ENCODE peak calls at places on chromosome 22, in four cellular contexts. V, Z, R and K are unnamed samples.

GRCh38 chr22:38935023-38935422 is 22.4 kb upstream of the APOBEC3A start:
- DNase-seq in V (no peak), Z (no peak), R (peak), K (peak)

GRCh38 chr22:43448048-43448447 is 36.2 kb downstream of the MPPED1 start:
- DNase-seq in V (no peak), Z (no peak), R (no peak), K (no peak)

GRCh38 chr22:27820896-27821866 is 19.6 kb upstream of the MN1 start:
- DNase-seq in V (peak), Z (peak), R (no peak), K (no peak)

GRCh38 chr22:29152045-29152380 is 53.7 kb upstream of the EMID1 start:
- DNase-seq in V (peak), Z (no peak), R (no peak), K (no peak)

GRCh38 chr22:17581056-17581455 is 17.8 kb downstream of the SLC25A18 start:
- DNase-seq in V (no peak), Z (no peak), R (no peak), K (no peak)

GRCh38 chr22:25493794-25494193 is 70.7 kb upstream of the GRK3 start:
- DNase-seq in V (no peak), Z (no peak), R (no peak), K (no peak)

GRCh38 chr22:35777335-35777975 is 59.8 kb downstream of the APOL5 start:
- DNase-seq in V (peak), Z (no peak), R (no peak), K (no peak)

GRCh38 chr22:32574957-32575893 is 100.6 kb downstream of the FBXO7 start:
- DNase-seq in V (no peak), Z (no peak), R (no peak), K (no peak)

GRCh38 chr22:37486224-37486845 is at the start of gene MFNG:
- DNase-seq in V (peak), Z (peak), R (peak), K (peak)

GRCh38 chr22:49402169-49402568 is 425.5 kb downstream of the BRD1 start:
- DNase-seq in V (no peak), Z (no peak), R (no peak), K (peak)

GRCh38 chr22:20865869-20866445 is 7.2 kb downstream of the SNAP29 start:
- DNase-seq in V (peak), Z (no peak), R (no peak), K (no peak)

GRCh38 chr22:42959472-42960145 is 55.3 kb downstream of the PACSIN2 start:
- DNase-seq in V (peak), Z (peak), R (peak), K (no peak)

GRCh38 chr22:32413715-32414114 is 1.7 kb upstream of the RTCB start:
- DNase-seq in V (peak), Z (peak), R (no peak), K (no peak)

GRCh38 chr22:19291218-19291579 is 320 bp downstream of the CLTCL1 start:
- DNase-seq in V (peak), Z (no peak), R (peak), K (peak)

GRCh38 chr22:48302657-48303359 is 1524.9 kb downstream of the BRD1 start:
- DNase-seq in V (no peak), Z (no peak), R (no peak), K (no peak)

GRCh38 chr22:44336962-44337657 is 24.4 kb upstream of the SHISAL1 start:
- DNase-seq in V (no peak), Z (no peak), R (no peak), K (no peak)

GRCh38 chr22:28952857-28953256 is 69.5 kb downstream of the ZNRF3 start:
- DNase-seq in V (no peak), Z (no peak), R (no peak), K (no peak)

GRCh38 chr22:23260645-23261581 is 80.6 kb downstream of the BCR start:
- DNase-seq in V (no peak), Z (no peak), R (no peak), K (no peak)

GRCh38 chr22:36277482-36278291 is 24.8 kb downstream of the APOL1 start:
- DNase-seq in V (peak), Z (peak), R (peak), K (peak)

GRCh38 chr22:39920134-39920743 is 19.4 kb downstream of the GRAP2 start:
- DNase-seq in V (no peak), Z (no peak), R (no peak), K (no peak)

GRCh38 chr22:27993201-27993635 is 74.2 kb upstream of the PITPNB start:
- DNase-seq in V (no peak), Z (no peak), R (no peak), K (peak)

GRCh38 chr22:37234736-37235711 is 9.0 kb downstream of the RAC2 start:
- DNase-seq in V (no peak), Z (no peak), R (peak), K (peak)

GRCh38 chr22:21811982-21812381 is 55.5 kb downstream of the MAPK1 start:
- DNase-seq in V (no peak), Z (no peak), R (no peak), K (no peak)

GRCh38 chr22:45212306-45212709 is 28.4 kb downstream of the KIAA0930 start:
- DNase-seq in V (peak), Z (no peak), R (peak), K (peak)

GRCh38 chr22:45199723-45200122 is 36.0 kb downstream of the NUP50 start:
- DNase-seq in V (no peak), Z (no peak), R (no peak), K (no peak)

GRCh38 chr22:43305806-43306205 is 37.4 kb downstream of the SCUBE1 start:
- DNase-seq in V (no peak), Z (no peak), R (no peak), K (no peak)

GRCh38 chr22:39215430-39216142 is 29.2 kb downstream of the PDGFB start:
- DNase-seq in V (peak), Z (no peak), R (no peak), K (no peak)

GRCh38 chr22:32986773-32987050 is 71.5 kb downstream of the SYN3 start:
- DNase-seq in V (no peak), Z (no peak), R (no peak), K (no peak)

GRCh38 chr22:41845380-41846267 is 12.7 kb downstream of the SREBF2 start:
- DNase-seq in V (peak), Z (no peak), R (no peak), K (no peak)

GRCh38 chr22:41848468-41848867 is 15.6 kb downstream of the SREBF2 start:
- DNase-seq in V (no peak), Z (no peak), R (peak), K (peak)

GRCh38 chr22:41847300-41847699 is 14.4 kb downstream of the SREBF2 start:
- DNase-seq in V (no peak), Z (no peak), R (no peak), K (no peak)

GRCh38 chr22:41844513-41844912 is 11.6 kb downstream of the SREBF2 start:
- DNase-seq in V (no peak), Z (no peak), R (no peak), K (no peak)

GRCh38 chr22:41846268-41847002 is 13.5 kb downstream of the SREBF2 start:
- DNase-seq in V (no peak), Z (no peak), R (no peak), K (no peak)
- H3K27ac ChIP-seq in V (peak), Z (peak), R (no peak), K (no peak)

GRCh38 chr22:47277001-47277400 is 514.6 kb downstream of the TBC1D22A start:
- DNase-seq in V (no peak), Z (no peak), R (no peak), K (no peak)

GRCh38 chr22:47274196-47274595 is 511.7 kb downstream of the TBC1D22A start:
- DNase-seq in V (no peak), Z (no peak), R (no peak), K (no peak)

GRCh38 chr22:47277511-47277910 is 515.1 kb downstream of the TBC1D22A start:
- DNase-seq in V (no peak), Z (no peak), R (no peak), K (no peak)

GRCh38 chr22:47276219-47276843 is 513.9 kb downstream of the TBC1D22A start:
- DNase-seq in V (no peak), Z (no peak), R (no peak), K (no peak)

GRCh38 chr22:47275479-47276218 is 513.2 kb downstream of the TBC1D22A start:
- DNase-seq in V (no peak), Z (no peak), R (no peak), K (peak)
- H3K27ac ChIP-seq in V (no peak), Z (no peak), R (no peak), K (no peak)

GRCh38 chr22:50702821-50703725 is 30.4 kb downstream of the SHANK3 start:
- DNase-seq in V (no peak), Z (no peak), R (peak), K (no peak)

GRCh38 chr22:50703726-50704509 is 31.3 kb downstream of the SHANK3 start:
- DNase-seq in V (no peak), Z (no peak), R (peak), K (no peak)

GRCh38 chr22:50701428-50702154 is 29.0 kb downstream of the SHANK3 start:
- DNase-seq in V (no peak), Z (no peak), R (peak), K (no peak)

GRCh38 chr22:50701076-50701419 is 28.4 kb downstream of the SHANK3 start:
- DNase-seq in V (no peak), Z (peak), R (no peak), K (no peak)

GRCh38 chr22:50702261-50702671 is 29.6 kb downstream of the SHANK3 start:
- DNase-seq in V (no peak), Z (no peak), R (peak), K (no peak)
- H3K27ac ChIP-seq in V (no peak), Z (no peak), R (no peak), K (no peak)

GRCh38 chr22:30210235-30210831 is 36.2 kb downstream of the LIF start:
- DNase-seq in V (peak), Z (peak), R (no peak), K (no peak)
- H3K27ac ChIP-seq in V (no peak), Z (peak), R (no peak), K (no peak)

GRCh38 chr22:41481925-41482318 is 13.0 kb downstream of the ACO2 start:
- DNase-seq in V (no peak), Z (no peak), R (no peak), K (no peak)

GRCh38 chr22:41480397-41480735 is 11.4 kb downstream of the ACO2 start:
- DNase-seq in V (no peak), Z (no peak), R (no peak), K (no peak)

GRCh38 chr22:41481131-41481830 is 12.4 kb downstream of the ACO2 start:
- DNase-seq in V (peak), Z (no peak), R (no peak), K (peak)

GRCh38 chr22:41479671-41480396 is 10.9 kb downstream of the ACO2 start:
- DNase-seq in V (peak), Z (no peak), R (no peak), K (no peak)

DNA sequence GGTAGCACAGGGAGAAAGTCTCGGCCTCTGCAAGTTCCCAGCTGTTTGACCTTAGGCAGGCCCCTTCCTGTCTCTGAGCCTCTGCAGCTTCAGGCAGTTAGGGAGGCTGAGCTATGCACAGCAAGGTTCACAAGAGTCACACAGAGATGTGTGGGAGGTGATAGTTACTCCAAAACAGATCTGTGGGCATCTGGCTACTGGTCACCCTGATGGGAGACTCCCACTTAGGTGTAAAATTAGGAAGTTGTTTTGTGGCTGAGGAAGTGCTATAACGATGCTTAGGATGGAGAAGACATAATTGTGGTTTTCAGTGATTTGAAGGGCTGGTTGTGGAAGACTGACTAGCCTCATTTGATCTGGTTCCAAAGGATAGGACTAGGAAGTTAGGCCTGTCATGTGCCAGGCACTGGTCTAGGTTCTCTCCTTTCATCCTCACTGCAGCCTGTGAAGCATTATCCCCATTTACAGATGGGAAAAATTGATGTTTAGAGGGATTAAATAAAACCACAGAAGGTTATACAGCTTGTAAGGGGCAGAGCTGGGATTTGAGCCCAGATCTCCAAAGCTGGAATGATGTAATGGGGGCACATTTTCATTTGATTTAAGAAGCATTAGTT is 13.5 kb downstream of the ACO2 start:
- DNase-seq in V (no peak), Z (no peak), R (no peak), K (no peak)
- H3K27ac ChIP-seq in V (no peak), Z (no peak), R (no peak), K (peak)